ENCODE peak calls at places on chromosomes 11 and 22, in six cellular contexts. X, T, Y, Z, L and K are unnamed samples.
A peak's percentile ranks its signal among the peaks of the same experiment; 100 is the strongest.

GRCh38 chr22:25193548-25193947 is 6.1 kb upstream of the CRYBB3 start:
- DNase-seq in Y (no peak), X (no peak), Z (no peak), T (no peak), L (no peak), K (no peak)

GRCh38 chr22:21951931-21952465 is 650 bp downstream of the PPM1F start:
- DNase-seq in T (no peak), Z (peak; percentile 88), L (no peak), Y (no peak), X (no peak), K (peak; percentile 34)

GRCh38 chr22:46791201-46791731 is 28.8 kb downstream of the TBC1D22A start:
- DNase-seq in Z (peak; percentile 50), L (no peak), Y (peak; percentile 77), T (no peak), X (no peak), K (no peak)

GRCh38 chr11:96361778-96362177 is 18.8 kb upstream of the MAML2 start:
- DNase-seq in L (no peak), Z (no peak), Y (no peak), X (no peak), T (no peak), K (no peak)

GRCh38 chr22:38850941-38851849 is 7.4 kb upstream of the NPTXR start:
- DNase-seq in L (no peak), Z (no peak), T (no peak), Y (no peak), X (peak; percentile 36), K (no peak)

GRCh38 chr11:13090228-13090708 is 81.2 kb downstream of the RASSF10 start:
- DNase-seq in X (no peak), L (no peak), T (no peak), Y (no peak), Z (no peak), K (no peak)

GRCh38 chr11:114678125-114679036 is at the start of gene NXPE2:
- DNase-seq in Z (peak; percentile 24), Y (no peak), T (no peak), L (no peak), X (peak; percentile 25), K (peak; percentile 75)

GRCh38 chr11:128917144-128917684 is 25.5 kb downstream of the TP53AIP1 start:
- DNase-seq in Y (no peak), T (no peak), Z (no peak), L (no peak), X (no peak), K (no peak)

GRCh38 chr11:5929571-5929970 is 12.5 kb upstream of the OR56A3 start:
- DNase-seq in Z (no peak), Y (no peak), L (no peak), T (no peak), X (no peak), K (no peak)

GRCh38 chr11:122440783-122441701 is 214.5 kb upstream of the UBASH3B start:
- DNase-seq in L (peak; percentile 16), Z (peak; percentile 25), T (no peak), X (peak; percentile 29), Y (no peak), K (peak; percentile 21)

GRCh38 chr11:4064278-4064955 is 30.2 kb upstream of the RRM1 start:
- DNase-seq in T (no peak), L (no peak), Y (no peak), Z (peak; percentile 47), X (no peak), K (no peak)

GRCh38 chr11:63505857-63506528 is at the start of gene LGALS12:
- DNase-seq in Z (no peak), L (no peak), Y (no peak), X (no peak), T (no peak), K (no peak)

GRCh38 chr22:24337894-24338645 is 67.4 kb downstream of the SPECC1L start:
- DNase-seq in Z (no peak), T (no peak), Y (no peak), L (no peak), X (no peak), K (no peak)

GRCh38 chr11:18836415-18836814 is 44.8 kb upstream of the PTPN5 start:
- DNase-seq in Z (peak; percentile 45), X (no peak), L (no peak), T (no peak), Y (no peak), K (no peak)

GRCh38 chr22:44187652-44188230 is 7.0 kb downstream of the PARVG start:
- DNase-seq in L (no peak), X (no peak), T (no peak), Z (no peak), Y (no peak), K (no peak)